ENCODE peak calls at places on chromosomes 6 and 20, in nine cellular contexts. L is memory B cell, X is dermis blood vessel endothelial cell, C is NCI-H2029, O is anterior cingulate cortex, A is H54, V is AG04450, F is iris pigment epithelial cell, G is renal cortical epithelial cell. S is an unnamed sample.
A peak's percentile ranks its signal among the peaks of the same experiment; 100 is the strongest.

GRCh38 chr6:141418076-141418475 is 714.6 kb upstream of the GJE1 start:
- DNase-seq in F (no peak), G (no peak), L (no peak), V (no peak), O (no peak), C (no peak), X (no peak), A (no peak), S (no peak)

GRCh38 chr6:56314683-56315523 is 67.5 kb upstream of the COL21A1 start:
- DNase-seq in X (peak; percentile 79), C (no peak), V (no peak), G (peak; percentile 50), L (no peak), A (peak; percentile 29), O (no peak), F (peak; percentile 38), S (no peak)

GRCh38 chr6:158737710-158738615 is 81.2 kb downstream of the EZR start:
- DNase-seq in G (peak; percentile 66), X (no peak), O (no peak), F (peak; percentile 78), L (no peak), V (no peak), A (no peak), C (no peak), S (no peak)

GRCh38 chr20:10219452-10219791 is 792 bp downstream of the SNAP25 start:
- DNase-seq in A (peak; percentile 52), L (peak; percentile 63), V (no peak), C (peak; percentile 30), O (peak; percentile 69), X (peak; percentile 84), F (peak; percentile 51), G (no peak), S (peak; percentile 71)

GRCh38 chr20:45313065-45313695 is 5.1 kb upstream of the MATN4 start:
- DNase-seq in O (no peak), C (no peak), V (no peak), X (no peak), G (no peak), L (no peak), A (no peak), F (no peak), S (no peak)

GRCh38 chr6:28940294-28940858 is 16.6 kb upstream of the TRIM27 start:
- DNase-seq in C (no peak), O (no peak), F (no peak), V (no peak), G (peak; percentile 57), L (no peak), A (no peak), X (no peak), S (peak; percentile 41)

GRCh38 chr6:41039060-41039998 is at the start of gene UNC5CL:
- DNase-seq in O (no peak), C (peak; percentile 55), X (peak; percentile 58), G (peak; percentile 73), L (peak; percentile 38), V (no peak), A (peak; percentile 60), F (peak; percentile 33), S (no peak)

GRCh38 chr20:59827138-59828056 is 106.0 kb downstream of the SYCP2 start:
- DNase-seq in L (no peak), G (no peak), F (no peak), V (no peak), A (no peak), C (no peak), X (no peak), O (no peak), S (no peak)

GRCh38 chr20:1391640-1392442 is 1.0 kb downstream of the FKBP1A start:
- DNase-seq in O (no peak), F (peak; percentile 54), X (peak; percentile 75), V (no peak), G (peak; percentile 45), L (no peak), C (no peak), A (no peak), S (no peak)

GRCh38 chr20:24991897-24992419 is 593 bp downstream of the APMAP start:
- DNase-seq in L (no peak), A (peak; percentile 20), G (no peak), X (peak; percentile 15), C (no peak), V (no peak), F (no peak), O (no peak), S (no peak)

GRCh38 chr20:34473262-34473883 is 42.8 kb upstream of the DYNLRB1 start:
- DNase-seq in G (peak; percentile 12), C (no peak), F (peak; percentile 62), A (no peak), V (no peak), X (peak; percentile 59), L (no peak), O (peak; percentile 7), S (peak; percentile 41)

GRCh38 chr20:33578510-33578909 is 83.6 kb upstream of the C20orf144 start:
- DNase-seq in V (peak; percentile 41), X (no peak), A (no peak), F (peak; percentile 28), O (no peak), L (no peak), C (no peak), G (no peak), S (no peak)

GRCh38 chr20:44065401-44066340 is 121.3 kb downstream of the JPH2 start:
- DNase-seq in L (no peak), C (no peak), F (no peak), X (no peak), V (no peak), G (no peak), O (no peak), A (no peak), S (no peak)

GRCh38 chr20:16641511-16641910 is 68.3 kb upstream of the KIF16B start:
- DNase-seq in V (no peak), F (no peak), C (no peak), G (no peak), L (no peak), O (no peak), X (no peak), A (no peak), S (no peak)

GRCh38 chr6:34979218-34979617 is 90.2 kb downstream of the ANKS1A start:
- DNase-seq in L (no peak), O (no peak), G (no peak), X (no peak), C (no peak), V (no peak), F (no peak), A (no peak), S (no peak)

GRCh38 chr20:35953411-35954199 is 697 bp downstream of the SCAND1 start:
- DNase-seq in V (no peak), C (peak; percentile 33), L (peak; percentile 73), O (peak; percentile 38), X (peak; percentile 68), F (peak; percentile 54), G (no peak), A (peak; percentile 27), S (no peak)

GRCh38 chr20:10671221-10671849 is 2.5 kb downstream of the JAG1 start:
- DNase-seq in G (peak; percentile 90), L (no peak), C (no peak), F (peak; percentile 96), O (peak; percentile 9), X (peak; percentile 92), V (peak; percentile 90), A (peak; percentile 98), S (no peak)

GRCh38 chr20:20549267-20549612 is 163.2 kb downstream of the RALGAPA2 start:
- DNase-seq in A (no peak), X (no peak), G (no peak), L (no peak), V (no peak), F (peak; percentile 2), C (peak; percentile 3), O (no peak), S (no peak)

GRCh38 chr6:3268680-3269079 is 9.9 kb downstream of the PSMG4 start:
- DNase-seq in L (no peak), X (no peak), C (no peak), A (no peak), G (no peak), O (no peak), V (no peak), F (no peak), S (no peak)

GRCh38 chr20:11585752-11586352 is 331.8 kb upstream of the BTBD3 start:
- DNase-seq in O (no peak), C (no peak), V (no peak), F (peak; percentile 51), G (peak; percentile 50), L (no peak), X (peak; percentile 26), A (no peak), S (no peak)

GRCh38 chr6:85185977-85186376 is 263.9 kb upstream of the NT5E start:
- DNase-seq in F (peak; percentile 70), A (no peak), C (no peak), L (no peak), V (no peak), O (no peak), G (no peak), X (no peak), S (no peak)

GRCh38 chr6:45678063-45678620 is 300.4 kb upstream of the SUPT3H start:
- DNase-seq in L (no peak), V (no peak), A (no peak), O (no peak), F (no peak), C (no peak), G (no peak), X (no peak), S (no peak)

GRCh38 chr6:1598886-1599285 is 10.8 kb upstream of the FOXC1 start:
- DNase-seq in X (no peak), A (no peak), O (no peak), L (no peak), V (no peak), C (no peak), F (no peak), G (no peak), S (no peak)